ENCODE peak calls at places on chromosomes 2 and 18, in nine cellular contexts. One of them, this sample, is unnamed.

GRCh38 chr18:23710068-23710527 is 20.8 kb downstream of the LAMA3 start:
- DNase-seq in tibial nerve: no peak
- DNase-seq in heart right ventricle: no peak
- DNase-seq in coronary artery: peak
- DNase-seq in nephron progenitor cell: no peak
- DNase-seq in heart left ventricle: no peak
- DNase-seq in fibroblast of lung: no peak
- DNase-seq in K562: peak
- DNase-seq in mammary epithelial cell: no peak
- DNase-seq in this sample: no peak

GRCh38 chr2:113158884-113159553 is 14.8 kb upstream of the PSD4 start:
- DNase-seq in tibial nerve: no peak
- DNase-seq in heart right ventricle: no peak
- DNase-seq in coronary artery: peak
- DNase-seq in nephron progenitor cell: no peak
- DNase-seq in heart left ventricle: no peak
- DNase-seq in fibroblast of lung: peak
- DNase-seq in K562: no peak
- DNase-seq in mammary epithelial cell: no peak
- DNase-seq in this sample: no peak

GRCh38 chr2:46177461-46178089 is 119.6 kb upstream of the EPAS1 start:
- DNase-seq in tibial nerve: no peak
- DNase-seq in heart right ventricle: no peak
- DNase-seq in coronary artery: no peak
- DNase-seq in nephron progenitor cell: no peak
- DNase-seq in heart left ventricle: no peak
- DNase-seq in fibroblast of lung: peak
- DNase-seq in K562: no peak
- DNase-seq in mammary epithelial cell: no peak
- DNase-seq in this sample: no peak

GRCh38 chr2:23673830-23674679 is 252.9 kb downstream of the ATAD2B start:
- DNase-seq in tibial nerve: no peak
- DNase-seq in heart right ventricle: no peak
- DNase-seq in coronary artery: no peak
- DNase-seq in nephron progenitor cell: peak
- DNase-seq in heart left ventricle: no peak
- DNase-seq in fibroblast of lung: no peak
- DNase-seq in K562: peak
- DNase-seq in mammary epithelial cell: no peak
- DNase-seq in this sample: peak

GRCh38 chr2:71530987-71531332 is 77.6 kb downstream of the DYSF start:
- DNase-seq in tibial nerve: no peak
- DNase-seq in heart right ventricle: no peak
- DNase-seq in coronary artery: no peak
- DNase-seq in nephron progenitor cell: no peak
- DNase-seq in heart left ventricle: no peak
- DNase-seq in fibroblast of lung: no peak
- DNase-seq in K562: no peak
- DNase-seq in mammary epithelial cell: no peak
- DNase-seq in this sample: no peak

GRCh38 chr2:210630904-210631560 is 74.6 kb downstream of the CPS1 start:
- DNase-seq in tibial nerve: no peak
- DNase-seq in heart right ventricle: no peak
- DNase-seq in coronary artery: no peak
- DNase-seq in nephron progenitor cell: no peak
- DNase-seq in heart left ventricle: no peak
- DNase-seq in fibroblast of lung: no peak
- DNase-seq in K562: no peak
- DNase-seq in mammary epithelial cell: no peak
- DNase-seq in this sample: no peak

GRCh38 chr2:39723497-39723896 is 55.6 kb downstream of the THUMPD2 start:
- DNase-seq in tibial nerve: no peak
- DNase-seq in heart right ventricle: no peak
- DNase-seq in coronary artery: no peak
- DNase-seq in nephron progenitor cell: no peak
- DNase-seq in heart left ventricle: no peak
- DNase-seq in fibroblast of lung: no peak
- DNase-seq in K562: no peak
- DNase-seq in mammary epithelial cell: no peak
- DNase-seq in this sample: no peak

GRCh38 chr2:204538179-204539009 is 6.9 kb upstream of the PARD3B start:
- DNase-seq in tibial nerve: no peak
- DNase-seq in heart right ventricle: no peak
- DNase-seq in coronary artery: no peak
- DNase-seq in nephron progenitor cell: peak
- DNase-seq in heart left ventricle: no peak
- DNase-seq in fibroblast of lung: peak
- DNase-seq in K562: no peak
- DNase-seq in mammary epithelial cell: no peak
- DNase-seq in this sample: peak

GRCh38 chr18:50051288-50051687 is 143.7 kb downstream of the MYO5B start:
- DNase-seq in tibial nerve: no peak
- DNase-seq in heart right ventricle: no peak
- DNase-seq in coronary artery: no peak
- DNase-seq in nephron progenitor cell: no peak
- DNase-seq in heart left ventricle: no peak
- DNase-seq in fibroblast of lung: no peak
- DNase-seq in K562: peak
- DNase-seq in mammary epithelial cell: peak
- DNase-seq in this sample: no peak

GRCh38 chr2:206792645-206793044 is 27.2 kb downstream of the FASTKD2 start:
- DNase-seq in tibial nerve: no peak
- DNase-seq in heart right ventricle: no peak
- DNase-seq in coronary artery: no peak
- DNase-seq in nephron progenitor cell: no peak
- DNase-seq in heart left ventricle: no peak
- DNase-seq in fibroblast of lung: no peak
- DNase-seq in K562: no peak
- DNase-seq in mammary epithelial cell: no peak
- DNase-seq in this sample: no peak

GRCh38 chr2:170815746-170816498 is 765 bp upstream of the GAD1 start:
- DNase-seq in tibial nerve: no peak
- DNase-seq in heart right ventricle: peak
- DNase-seq in coronary artery: no peak
- DNase-seq in nephron progenitor cell: peak
- DNase-seq in heart left ventricle: no peak
- DNase-seq in fibroblast of lung: peak
- DNase-seq in K562: peak
- DNase-seq in mammary epithelial cell: peak
- DNase-seq in this sample: peak

GRCh38 chr2:166179201-166179600 is 51.4 kb upstream of the SCN1A start:
- DNase-seq in tibial nerve: no peak
- DNase-seq in heart right ventricle: no peak
- DNase-seq in coronary artery: no peak
- DNase-seq in nephron progenitor cell: no peak
- DNase-seq in heart left ventricle: no peak
- DNase-seq in fibroblast of lung: peak
- DNase-seq in K562: no peak
- DNase-seq in mammary epithelial cell: no peak
- DNase-seq in this sample: no peak

GRCh38 chr18:28581503-28582169 is 404.7 kb upstream of the CDH2 start:
- DNase-seq in tibial nerve: no peak
- DNase-seq in heart right ventricle: no peak
- DNase-seq in coronary artery: no peak
- DNase-seq in nephron progenitor cell: peak
- DNase-seq in heart left ventricle: no peak
- DNase-seq in fibroblast of lung: no peak
- DNase-seq in K562: no peak
- DNase-seq in mammary epithelial cell: no peak
- DNase-seq in this sample: no peak

GRCh38 chr18:55999641-56000040 is 411.6 kb upstream of the TCF4 start:
- DNase-seq in tibial nerve: no peak
- DNase-seq in heart right ventricle: no peak
- DNase-seq in coronary artery: no peak
- DNase-seq in nephron progenitor cell: no peak
- DNase-seq in heart left ventricle: peak
- DNase-seq in fibroblast of lung: peak
- DNase-seq in K562: no peak
- DNase-seq in mammary epithelial cell: no peak
- DNase-seq in this sample: no peak

GRCh38 chr18:39951321-39951720 is 2003.7 kb upstream of the PIK3C3 start:
- DNase-seq in tibial nerve: no peak
- DNase-seq in heart right ventricle: no peak
- DNase-seq in coronary artery: no peak
- DNase-seq in nephron progenitor cell: no peak
- DNase-seq in heart left ventricle: no peak
- DNase-seq in fibroblast of lung: peak
- DNase-seq in K562: no peak
- DNase-seq in mammary epithelial cell: peak
- DNase-seq in this sample: no peak

GRCh38 chr2:231512222-231512621 is 18.0 kb downstream of the NMUR1 start:
- DNase-seq in tibial nerve: no peak
- DNase-seq in heart right ventricle: no peak
- DNase-seq in coronary artery: peak
- DNase-seq in nephron progenitor cell: peak
- DNase-seq in heart left ventricle: no peak
- DNase-seq in fibroblast of lung: no peak
- DNase-seq in K562: no peak
- DNase-seq in mammary epithelial cell: no peak
- DNase-seq in this sample: no peak

GRCh38 chr2:187698374-187699110 is 144.3 kb upstream of the TFPI start:
- DNase-seq in tibial nerve: no peak
- DNase-seq in heart right ventricle: no peak
- DNase-seq in coronary artery: no peak
- DNase-seq in nephron progenitor cell: no peak
- DNase-seq in heart left ventricle: no peak
- DNase-seq in fibroblast of lung: peak
- DNase-seq in K562: no peak
- DNase-seq in mammary epithelial cell: no peak
- DNase-seq in this sample: no peak

GRCh38 chr2:187702157-187702556 is 147.9 kb upstream of the TFPI start:
- DNase-seq in tibial nerve: no peak
- DNase-seq in heart right ventricle: no peak
- DNase-seq in coronary artery: no peak
- DNase-seq in nephron progenitor cell: no peak
- DNase-seq in heart left ventricle: no peak
- DNase-seq in fibroblast of lung: no peak
- DNase-seq in K562: no peak
- DNase-seq in mammary epithelial cell: no peak
- DNase-seq in this sample: no peak
- TF ChIP-seq CTCF in tibial nerve: no peak
- TF ChIP-seq CTCF in heart right ventricle: no peak
- TF ChIP-seq CTCF in coronary artery: no peak
- TF ChIP-seq CTCF in nephron progenitor cell: no peak
- TF ChIP-seq CTCF in heart left ventricle: no peak
- TF ChIP-seq CTCF in fibroblast of lung: no peak
- TF ChIP-seq CTCF in K562: no peak
- TF ChIP-seq CTCF in mammary epithelial cell: no peak
- TF ChIP-seq CTCF in this sample: no peak

GRCh38 chr18:32670727-32671126 is 102.1 kb downstream of the KLHL14 start:
- DNase-seq in tibial nerve: no peak
- DNase-seq in heart right ventricle: no peak
- DNase-seq in coronary artery: no peak
- DNase-seq in nephron progenitor cell: no peak
- DNase-seq in heart left ventricle: no peak
- DNase-seq in fibroblast of lung: no peak
- DNase-seq in K562: no peak
- DNase-seq in mammary epithelial cell: no peak
- DNase-seq in this sample: no peak

GRCh38 chr18:32674491-32674890 is 98.3 kb downstream of the KLHL14 start:
- DNase-seq in tibial nerve: no peak
- DNase-seq in heart right ventricle: no peak
- DNase-seq in coronary artery: no peak
- DNase-seq in nephron progenitor cell: no peak
- DNase-seq in heart left ventricle: no peak
- DNase-seq in fibroblast of lung: no peak
- DNase-seq in K562: no peak
- DNase-seq in mammary epithelial cell: no peak
- DNase-seq in this sample: peak

DNA sequence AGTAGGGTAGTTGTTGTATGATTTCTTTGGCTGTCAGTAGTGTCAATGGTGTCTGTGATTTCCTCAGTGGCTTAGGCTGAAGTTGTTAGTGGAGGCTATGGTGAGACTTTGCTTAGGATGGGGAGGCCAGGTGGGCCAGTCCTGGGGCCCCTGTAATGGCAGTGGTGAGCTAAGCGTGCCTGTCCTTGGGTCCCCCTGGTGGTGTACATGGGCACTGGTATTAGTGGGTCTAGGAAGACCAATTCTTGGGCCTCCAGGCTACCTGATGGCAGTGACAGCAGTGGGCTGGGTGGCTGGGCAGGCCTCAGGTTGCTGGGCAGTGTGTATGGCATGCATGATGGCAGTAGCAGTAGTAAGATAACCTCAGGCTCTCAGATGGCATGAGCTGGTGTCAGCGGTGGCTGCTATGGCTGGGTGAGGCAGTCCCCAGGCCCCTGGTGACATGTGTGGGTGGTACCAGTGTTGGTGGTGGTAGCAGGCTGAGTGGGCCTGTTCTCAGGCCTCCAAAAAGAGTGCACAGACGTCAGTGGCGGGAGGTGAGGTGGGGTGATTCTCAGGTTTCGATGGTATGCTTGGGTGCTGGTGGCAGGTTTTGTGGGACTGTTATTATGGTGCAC is 103.2 kb downstream of the KLHL14 start:
- DNase-seq in tibial nerve: no peak
- DNase-seq in heart right ventricle: no peak
- DNase-seq in coronary artery: no peak
- DNase-seq in nephron progenitor cell: no peak
- DNase-seq in heart left ventricle: no peak
- DNase-seq in fibroblast of lung: no peak
- DNase-seq in K562: no peak
- DNase-seq in mammary epithelial cell: no peak
- DNase-seq in this sample: no peak
- TF ChIP-seq CTCF in tibial nerve: no peak
- TF ChIP-seq CTCF in heart right ventricle: no peak
- TF ChIP-seq CTCF in coronary artery: no peak
- TF ChIP-seq CTCF in nephron progenitor cell: peak
- TF ChIP-seq CTCF in heart left ventricle: no peak
- TF ChIP-seq CTCF in fibroblast of lung: no peak
- TF ChIP-seq CTCF in K562: no peak
- TF ChIP-seq CTCF in mammary epithelial cell: no peak
- TF ChIP-seq CTCF in this sample: peak

GRCh38 chr2:3462493-3463104 is 56.7 kb downstream of the ADI1 start:
- DNase-seq in tibial nerve: peak
- DNase-seq in heart right ventricle: no peak
- DNase-seq in coronary artery: no peak
- DNase-seq in nephron progenitor cell: no peak
- DNase-seq in heart left ventricle: no peak
- DNase-seq in fibroblast of lung: no peak
- DNase-seq in K562: no peak
- DNase-seq in mammary epithelial cell: no peak
- DNase-seq in this sample: no peak
- TF ChIP-seq CTCF in tibial nerve: peak
- TF ChIP-seq CTCF in heart right ventricle: no peak
- TF ChIP-seq CTCF in coronary artery: peak
- TF ChIP-seq CTCF in nephron progenitor cell: peak
- TF ChIP-seq CTCF in heart left ventricle: no peak
- TF ChIP-seq CTCF in fibroblast of lung: no peak
- TF ChIP-seq CTCF in K562: no peak
- TF ChIP-seq CTCF in mammary epithelial cell: no peak
- TF ChIP-seq CTCF in this sample: peak

DNA sequence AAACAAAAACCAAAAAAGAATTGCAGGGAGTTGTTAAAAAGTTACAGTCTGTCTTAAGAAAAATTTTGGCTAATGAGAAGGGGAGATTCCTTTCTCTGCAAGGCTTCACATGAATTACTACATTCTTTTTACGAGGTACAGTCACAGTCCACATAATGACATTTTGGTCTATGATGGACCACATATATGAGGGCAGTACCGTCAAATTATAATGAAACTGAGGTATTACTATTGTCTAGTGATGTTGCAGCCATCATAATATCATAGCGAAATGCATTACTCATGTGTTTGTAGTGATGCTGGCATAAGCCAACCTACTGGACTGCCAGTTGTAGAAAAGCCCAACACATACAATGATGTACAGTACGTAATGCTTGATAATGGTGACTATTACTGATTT is 12.5 kb downstream of the SERPINB7 start:
- DNase-seq in tibial nerve: no peak
- DNase-seq in heart right ventricle: no peak
- DNase-seq in coronary artery: no peak
- DNase-seq in nephron progenitor cell: no peak
- DNase-seq in heart left ventricle: no peak
- DNase-seq in fibroblast of lung: no peak
- DNase-seq in K562: no peak
- DNase-seq in mammary epithelial cell: no peak
- DNase-seq in this sample: no peak
- TF ChIP-seq CTCF in tibial nerve: no peak
- TF ChIP-seq CTCF in heart right ventricle: no peak
- TF ChIP-seq CTCF in coronary artery: no peak
- TF ChIP-seq CTCF in nephron progenitor cell: no peak
- TF ChIP-seq CTCF in heart left ventricle: no peak
- TF ChIP-seq CTCF in fibroblast of lung: no peak
- TF ChIP-seq CTCF in K562: no peak
- TF ChIP-seq CTCF in mammary epithelial cell: no peak
- TF ChIP-seq CTCF in this sample: no peak

This sample was measured in endothelial cell.